ENCODE peak calls at places on chromosomes 3 and 15, in six cellular contexts. One of them, this sample, is unnamed. For H3K9me3, the result is how much of the 10 kb centered on the place peaks cover.

GRCh38 chr15:69590932-69591524 is 138.4 kb downstream of the RPLP1 start:
- DNase-seq in CD4-positive, alpha-beta T cell: no peak
- DNase-seq in lower lobe of right lung: no peak
- DNase-seq in astrocyte: no peak
- DNase-seq in thoracic aorta: no peak
- DNase-seq in cardiac muscle cell: no peak
- DNase-seq in this sample: no peak

GRCh38 chr3:63872135-63872924 is 8.7 kb downstream of the ATXN7 start:
- DNase-seq in CD4-positive, alpha-beta T cell: no peak
- DNase-seq in astrocyte: peak
- DNase-seq in lower lobe of right lung: no peak
- DNase-seq in thoracic aorta: no peak
- DNase-seq in cardiac muscle cell: peak
- DNase-seq in this sample: no peak

GRCh38 chr3:195441971-195442572 is 748 bp downstream of the ACAP2 start:
- DNase-seq in cardiac muscle cell: peak
- DNase-seq in astrocyte: peak
- DNase-seq in CD4-positive, alpha-beta T cell: peak
- DNase-seq in lower lobe of right lung: peak
- DNase-seq in thoracic aorta: peak
- DNase-seq in this sample: peak

GRCh38 chr15:89332446-89332845 is 2.2 kb downstream of the POLG start:
- DNase-seq in thoracic aorta: no peak
- DNase-seq in CD4-positive, alpha-beta T cell: no peak
- DNase-seq in lower lobe of right lung: no peak
- DNase-seq in cardiac muscle cell: peak
- DNase-seq in astrocyte: no peak
- DNase-seq in this sample: no peak

GRCh38 chr3:28949580-28949979 is 331.3 kb upstream of the RBMS3 start:
- DNase-seq in astrocyte: no peak
- DNase-seq in thoracic aorta: no peak
- DNase-seq in CD4-positive, alpha-beta T cell: no peak
- DNase-seq in cardiac muscle cell: no peak
- DNase-seq in lower lobe of right lung: no peak
- DNase-seq in this sample: no peak

GRCh38 chr3:101854608-101855304 is 5.4 kb downstream of the NFKBIZ start:
- DNase-seq in cardiac muscle cell: no peak
- DNase-seq in CD4-positive, alpha-beta T cell: no peak
- DNase-seq in astrocyte: no peak
- DNase-seq in lower lobe of right lung: no peak
- DNase-seq in thoracic aorta: no peak
- DNase-seq in this sample: no peak

GRCh38 chr3:169846458-169847193 is 23.1 kb downstream of the LRRC31 start:
- DNase-seq in thoracic aorta: no peak
- DNase-seq in astrocyte: peak
- DNase-seq in cardiac muscle cell: peak
- DNase-seq in CD4-positive, alpha-beta T cell: no peak
- DNase-seq in lower lobe of right lung: no peak
- DNase-seq in this sample: peak

GRCh38 chr15:63939531-63940130 is 105.9 kb upstream of the HERC1 start:
- DNase-seq in CD4-positive, alpha-beta T cell: no peak
- DNase-seq in lower lobe of right lung: no peak
- DNase-seq in cardiac muscle cell: peak
- DNase-seq in thoracic aorta: no peak
- DNase-seq in astrocyte: peak
- DNase-seq in this sample: no peak

GRCh38 chr3:151283387-151283786 is 5.0 kb upstream of the P2RY14 start:
- DNase-seq in cardiac muscle cell: no peak
- DNase-seq in thoracic aorta: no peak
- DNase-seq in CD4-positive, alpha-beta T cell: no peak
- DNase-seq in lower lobe of right lung: no peak
- DNase-seq in astrocyte: no peak
- DNase-seq in this sample: no peak

GRCh38 chr3:151285940-151286339 is 7.6 kb upstream of the P2RY14 start:
- DNase-seq in CD4-positive, alpha-beta T cell: no peak
- DNase-seq in cardiac muscle cell: no peak
- DNase-seq in thoracic aorta: no peak
- DNase-seq in astrocyte: no peak
- DNase-seq in lower lobe of right lung: no peak
- DNase-seq in this sample: no peak

GRCh38 chr3:151283907-151284461 is 5.6 kb upstream of the P2RY14 start:
- DNase-seq in cardiac muscle cell: peak
- DNase-seq in CD4-positive, alpha-beta T cell: no peak
- DNase-seq in lower lobe of right lung: no peak
- DNase-seq in astrocyte: peak
- DNase-seq in thoracic aorta: no peak
- DNase-seq in this sample: no peak

GRCh38 chr3:151281671-151282334 is 3.5 kb upstream of the P2RY14 start:
- DNase-seq in thoracic aorta: no peak
- DNase-seq in astrocyte: peak
- DNase-seq in cardiac muscle cell: no peak
- DNase-seq in CD4-positive, alpha-beta T cell: no peak
- DNase-seq in lower lobe of right lung: no peak
- DNase-seq in this sample: no peak

DNA sequence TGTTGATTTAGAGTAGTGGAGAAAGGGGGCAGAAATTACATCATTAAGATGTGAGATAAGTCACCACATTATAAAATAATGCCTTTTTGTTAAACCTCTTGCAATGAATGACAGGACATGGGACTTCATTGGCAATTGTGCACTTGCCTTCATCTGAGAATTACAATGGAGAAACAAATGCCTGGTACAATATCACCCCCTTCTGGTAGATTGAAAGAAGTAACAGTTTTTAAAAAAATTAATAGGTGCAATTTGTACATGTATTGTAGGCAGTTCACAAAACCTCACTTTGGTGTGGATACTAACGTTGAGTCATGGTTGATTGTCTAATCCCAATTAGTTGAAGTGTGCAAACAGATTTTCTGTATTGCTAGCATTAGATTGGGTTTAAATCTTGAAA is 4.6 kb upstream of the P2RY14 start:
- DNase-seq in lower lobe of right lung: no peak
- DNase-seq in CD4-positive, alpha-beta T cell: no peak
- DNase-seq in thoracic aorta: no peak
- DNase-seq in cardiac muscle cell: peak
- DNase-seq in astrocyte: peak
- DNase-seq in this sample: no peak
- H3K27ac ChIP-seq in lower lobe of right lung: no peak
- H3K27ac ChIP-seq in CD4-positive, alpha-beta T cell: no peak
- H3K27ac ChIP-seq in thoracic aorta: no peak
- H3K27ac ChIP-seq in cardiac muscle cell: no peak
- H3K27ac ChIP-seq in astrocyte: no peak
- H3K27ac ChIP-seq in this sample: no peak

GRCh38 chr15:25188551-25189101 is 233.8 kb downstream of the SNRPN start:
- DNase-seq in CD4-positive, alpha-beta T cell: no peak
- DNase-seq in thoracic aorta: no peak
- DNase-seq in lower lobe of right lung: no peak
- DNase-seq in cardiac muscle cell: no peak
- DNase-seq in astrocyte: no peak
- DNase-seq in this sample: no peak
- H3K9me3 ChIP-seq in CD4-positive, alpha-beta T cell: under half
- H3K9me3 ChIP-seq in thoracic aorta: under half
- H3K9me3 ChIP-seq in lower lobe of right lung: under half
- H3K9me3 ChIP-seq in cardiac muscle cell: under half
- H3K9me3 ChIP-seq in astrocyte: under half
- H3K9me3 ChIP-seq in this sample: under half

DNA sequence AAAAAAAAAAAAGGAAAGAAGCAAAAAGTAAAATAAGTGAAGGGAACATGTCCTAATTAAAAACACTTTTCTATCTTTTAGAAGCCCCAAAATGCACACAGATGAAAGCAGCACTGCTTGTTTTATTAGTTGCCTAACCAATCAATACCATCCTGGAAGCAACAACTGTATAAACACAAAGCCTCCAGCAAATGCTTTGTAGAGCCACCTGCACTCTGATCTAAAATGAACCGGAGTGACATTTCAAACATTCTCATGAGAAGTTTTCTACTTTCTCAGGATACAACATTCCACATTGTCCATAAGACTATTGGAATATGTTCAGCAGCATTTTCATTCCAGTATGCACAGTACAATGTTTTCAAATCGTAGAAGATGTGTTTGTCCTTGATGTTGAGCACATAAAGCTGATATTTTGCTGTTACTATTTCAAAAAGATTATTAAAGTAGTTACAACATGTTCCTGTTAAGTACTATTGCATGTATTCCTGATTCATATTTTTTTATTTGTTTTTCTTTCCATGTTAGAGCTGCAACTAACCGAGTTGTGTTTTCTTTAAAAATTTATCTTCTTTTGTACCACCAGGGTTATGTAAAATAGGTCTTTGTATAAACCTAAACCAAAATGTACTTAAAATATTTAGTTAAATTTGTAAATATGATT is 50.3 kb upstream of the PLSCR5 start:
- DNase-seq in CD4-positive, alpha-beta T cell: no peak
- DNase-seq in thoracic aorta: no peak
- DNase-seq in cardiac muscle cell: no peak
- DNase-seq in lower lobe of right lung: no peak
- DNase-seq in astrocyte: no peak
- DNase-seq in this sample: no peak
- TF ChIP-seq CTCF in CD4-positive, alpha-beta T cell: no peak
- TF ChIP-seq CTCF in thoracic aorta: no peak
- TF ChIP-seq CTCF in cardiac muscle cell: no peak
- TF ChIP-seq CTCF in lower lobe of right lung: no peak
- TF ChIP-seq CTCF in astrocyte: no peak
- TF ChIP-seq CTCF in this sample: no peak

GRCh38 chr15:48627260-48627969 is 18.1 kb downstream of the FBN1 start:
- DNase-seq in lower lobe of right lung: no peak
- DNase-seq in cardiac muscle cell: peak
- DNase-seq in thoracic aorta: no peak
- DNase-seq in astrocyte: peak
- DNase-seq in CD4-positive, alpha-beta T cell: no peak
- DNase-seq in this sample: no peak
- H3K27ac ChIP-seq in lower lobe of right lung: no peak
- H3K27ac ChIP-seq in cardiac muscle cell: no peak
- H3K27ac ChIP-seq in thoracic aorta: no peak
- H3K27ac ChIP-seq in astrocyte: peak
- H3K27ac ChIP-seq in CD4-positive, alpha-beta T cell: no peak
- H3K27ac ChIP-seq in this sample: no peak

GRCh38 chr15:25224396-25224795 is 214.4 kb downstream of the UBE3A start:
- DNase-seq in cardiac muscle cell: no peak
- DNase-seq in astrocyte: no peak
- DNase-seq in thoracic aorta: no peak
- DNase-seq in lower lobe of right lung: no peak
- DNase-seq in CD4-positive, alpha-beta T cell: no peak
- DNase-seq in this sample: no peak
- H3K9me3 ChIP-seq in cardiac muscle cell: under half
- H3K9me3 ChIP-seq in astrocyte: under half
- H3K9me3 ChIP-seq in thoracic aorta: under half
- H3K9me3 ChIP-seq in lower lobe of right lung: under half
- H3K9me3 ChIP-seq in CD4-positive, alpha-beta T cell: under half
- H3K9me3 ChIP-seq in this sample: under half

GRCh38 chr15:77632760-77633133 is at the start of gene LINGO1:
- DNase-seq in CD4-positive, alpha-beta T cell: no peak
- DNase-seq in thoracic aorta: no peak
- DNase-seq in cardiac muscle cell: peak
- DNase-seq in astrocyte: peak
- DNase-seq in lower lobe of right lung: no peak
- DNase-seq in this sample: no peak

GRCh38 chr15:77630064-77630463 is 2.6 kb downstream of the LINGO1 start:
- DNase-seq in lower lobe of right lung: no peak
- DNase-seq in CD4-positive, alpha-beta T cell: no peak
- DNase-seq in astrocyte: no peak
- DNase-seq in thoracic aorta: no peak
- DNase-seq in cardiac muscle cell: no peak
- DNase-seq in this sample: no peak

GRCh38 chr15:77631790-77632551 is 741 bp downstream of the LINGO1 start:
- DNase-seq in lower lobe of right lung: no peak
- DNase-seq in astrocyte: no peak
- DNase-seq in thoracic aorta: no peak
- DNase-seq in cardiac muscle cell: no peak
- DNase-seq in CD4-positive, alpha-beta T cell: no peak
- DNase-seq in this sample: no peak

GRCh38 chr15:77629070-77630030 is 3.4 kb downstream of the LINGO1 start:
- DNase-seq in CD4-positive, alpha-beta T cell: no peak
- DNase-seq in thoracic aorta: no peak
- DNase-seq in lower lobe of right lung: no peak
- DNase-seq in cardiac muscle cell: no peak
- DNase-seq in astrocyte: no peak
- DNase-seq in this sample: no peak

GRCh38 chr15:77630956-77631789 is 1.5 kb downstream of the LINGO1 start:
- DNase-seq in thoracic aorta: no peak
- DNase-seq in astrocyte: no peak
- DNase-seq in CD4-positive, alpha-beta T cell: no peak
- DNase-seq in cardiac muscle cell: no peak
- DNase-seq in lower lobe of right lung: no peak
- DNase-seq in this sample: no peak
- TF ChIP-seq CTCF in thoracic aorta: no peak
- TF ChIP-seq CTCF in astrocyte: no peak
- TF ChIP-seq CTCF in CD4-positive, alpha-beta T cell: no peak
- TF ChIP-seq CTCF in cardiac muscle cell: peak
- TF ChIP-seq CTCF in lower lobe of right lung: no peak
- TF ChIP-seq CTCF in this sample: no peak